ENCODE peak calls at places on chromosome 9, in five cellular contexts. N is A549; F is activated gamma-delta T cell treated with Interleukin-2 at 50 U/mL for 16 hours; H is T47D; Z is activated CD4-positive, alpha-beta T cell treated with anti-CD3 and anti-CD28 coated beads, Interleukin-2, amount 10 ng/mL, durations not matched to agents 24 days and 14 days. C is an unnamed sample.

GRCh38 chr9:87567566-87567965 is 69.9 kb downstream of the DAPK1 start:
- DNase-seq in N (no peak), F (no peak), H (no peak), Z (no peak), C (no peak)

GRCh38 chr9:78899006-78899405 is 602.1 kb downstream of the PSAT1 start:
- DNase-seq in N (no peak), F (no peak), H (no peak), Z (no peak), C (no peak)

GRCh38 chr9:31699836-31700235 is 684.6 kb upstream of the ACO1 start:
- DNase-seq in N (no peak), F (no peak), H (no peak), Z (no peak), C (no peak)

GRCh38 chr9:92763721-92764380 is 782 bp downstream of the BICD2 start:
- DNase-seq in N (no peak), F (peak), H (no peak), Z (peak), C (peak)

GRCh38 chr9:97689401-97689800 is 7.7 kb downstream of the XPA start:
- DNase-seq in N (no peak), F (no peak), H (no peak), Z (no peak), C (no peak)

GRCh38 chr9:105157178-105157583 is 87.3 kb upstream of the SLC44A1 start:
- DNase-seq in N (peak), F (no peak), H (peak), Z (peak), C (no peak)

GRCh38 chr9:132808645-132809044 is 69.4 kb downstream of the AK8 start:
- DNase-seq in N (no peak), F (no peak), H (no peak), Z (no peak), C (no peak)

GRCh38 chr9:15353892-15354291 is 46.9 kb upstream of the TTC39B start:
- DNase-seq in N (no peak), F (no peak), H (no peak), Z (no peak), C (no peak)

GRCh38 chr9:69740872-69741505 is 18.8 kb downstream of the PTAR1 start:
- DNase-seq in N (no peak), F (no peak), H (no peak), Z (no peak), C (no peak)

GRCh38 chr9:95726756-95727155 is 148.7 kb upstream of the ERCC6L2 start:
- DNase-seq in N (peak), F (no peak), H (peak), Z (no peak), C (no peak)

GRCh38 chr9:129885018-129885669 is 49.9 kb downstream of the USP20 start:
- DNase-seq in N (no peak), F (no peak), H (peak), Z (peak), C (peak)

GRCh38 chr9:23258569-23258968 is 567.5 kb downstream of the ELAVL2 start:
- DNase-seq in N (no peak), F (no peak), H (no peak), Z (no peak), C (no peak)

GRCh38 chr9:89885156-89885555 is 280.3 kb downstream of the GADD45G start:
- DNase-seq in N (no peak), F (no peak), H (no peak), Z (no peak), C (no peak)

GRCh38 chr9:120571443-120572257 is 8.3 kb downstream of the CDK5RAP2 start:
- DNase-seq in N (no peak), F (no peak), H (peak), Z (no peak), C (no peak)

GRCh38 chr9:103837940-103838339 is 256.2 kb upstream of the SMC2 start:
- DNase-seq in N (no peak), F (no peak), H (no peak), Z (no peak), C (no peak)

GRCh38 chr9:70551391-70551790 is 136.9 kb upstream of the KLF9 start:
- DNase-seq in N (no peak), F (no peak), H (no peak), Z (no peak), C (no peak)

GRCh38 chr9:114894801-114895433 is 35.5 kb downstream of the TNFSF8 start:
- DNase-seq in N (peak), F (no peak), H (peak), Z (peak), C (no peak)

GRCh38 chr9:92395617-92396016 is 8.8 kb downstream of the OGN start:
- DNase-seq in N (no peak), F (no peak), H (no peak), Z (no peak), C (no peak)

GRCh38 chr9:129442791-129443511 is 177.9 kb downstream of the C9orf50 start:
- DNase-seq in N (no peak), F (no peak), H (no peak), Z (no peak), C (no peak)

GRCh38 chr9:114006931-114007691 is 71.0 kb downstream of the AMBP start:
- DNase-seq in N (no peak), F (no peak), H (no peak), Z (no peak), C (no peak)

GRCh38 chr9:13933268-13933656 is 380.7 kb downstream of the NFIB start:
- DNase-seq in N (no peak), F (no peak), H (no peak), Z (no peak), C (no peak)

GRCh38 chr9:132032584-132032945 is 47.1 kb downstream of the MED27 start:
- DNase-seq in N (no peak), F (no peak), H (no peak), Z (no peak), C (no peak)

GRCh38 chr9:127055745-127056402 is 66.6 kb downstream of the ANGPTL2 start:
- DNase-seq in N (no peak), F (no peak), H (no peak), Z (peak), C (peak)

GRCh38 chr9:5549671-5550650 is 39.6 kb downstream of the PDCD1LG2 start:
- DNase-seq in N (no peak), F (no peak), H (no peak), Z (no peak), C (no peak)

GRCh38 chr9:110954822-110955291 is 83.4 kb downstream of the LPAR1 start:
- DNase-seq in N (no peak), F (no peak), H (no peak), Z (no peak), C (no peak)

GRCh38 chr9:113343732-113344231 is 3.7 kb upstream of the WDR31 start:
- DNase-seq in N (no peak), F (no peak), H (peak), Z (peak), C (no peak)

GRCh38 chr9:6955251-6955921 is 197.6 kb downstream of the KDM4C start:
- DNase-seq in N (no peak), F (no peak), H (no peak), Z (no peak), C (no peak)

GRCh38 chr9:137663584-137663983 is 44.8 kb downstream of the EHMT1 start:
- DNase-seq in N (no peak), F (no peak), H (no peak), Z (no peak), C (no peak)

GRCh38 chr9:97594414-97594921 is 38.7 kb downstream of the TSTD2 start:
- DNase-seq in N (no peak), F (no peak), H (no peak), Z (no peak), C (no peak)

GRCh38 chr9:134316444-134317160 is 9.7 kb upstream of the RXRA start:
- DNase-seq in N (no peak), F (no peak), H (no peak), Z (no peak), C (no peak)

GRCh38 chr9:118003240-118003639 is 299.0 kb downstream of the TLR4 start:
- DNase-seq in N (no peak), F (no peak), H (no peak), Z (no peak), C (no peak)

GRCh38 chr9:107782789-107783188 is 293.2 kb upstream of the KLF4 start:
- DNase-seq in N (no peak), F (no peak), H (no peak), Z (no peak), C (no peak)

GRCh38 chr9:8802242-8802641 is 1002.7 kb upstream of the DMAC1 start:
- DNase-seq in N (no peak), F (no peak), H (no peak), Z (no peak), C (no peak)

GRCh38 chr9:71680189-71680983 is 87.9 kb downstream of the CEMIP2 start:
- DNase-seq in N (peak), F (no peak), H (peak), Z (no peak), C (no peak)

GRCh38 chr9:17813798-17814197 is 234.9 kb downstream of the SH3GL2 start:
- DNase-seq in N (no peak), F (no peak), H (no peak), Z (no peak), C (no peak)

GRCh38 chr9:92564982-92565381 is 29.2 kb upstream of the ECM2 start:
- DNase-seq in N (no peak), F (no peak), H (no peak), Z (no peak), C (no peak)

GRCh38 chr9:81787747-81788632 is 98.6 kb upstream of the TLE1 start:
- DNase-seq in N (peak), F (no peak), H (no peak), Z (no peak), C (no peak)

GRCh38 chr9:129415031-129415953 is 205.6 kb downstream of the C9orf50 start:
- DNase-seq in N (no peak), F (no peak), H (no peak), Z (no peak), C (no peak)

C was measured in B cell.